ENCODE peak calls at places on chromosomes 1 and 21, in four cellular contexts. I is HL-60, F is GM12878, J is K562. U is an unnamed sample.

GRCh38 chr1:167442854-167443565 is 75.3 kb downstream of the CD247 start:
- DNase-seq in F (no peak), J (no peak), I (no peak), U (no peak)

GRCh38 chr21:41579692-41580091 is 71.7 kb upstream of the TMPRSS2 start:
- DNase-seq in I (no peak), J (no peak), F (no peak), U (no peak)

GRCh38 chr1:41713557-41714327 is 205.0 kb downstream of the HIVEP3 start:
- DNase-seq in J (no peak), I (no peak), F (no peak), U (no peak)

GRCh38 chr1:169060906-169061683 is 45.4 kb upstream of the ATP1B1 start:
- DNase-seq in I (peak), J (peak), F (no peak), U (no peak)

GRCh38 chr1:241817331-241817792 is 30.6 kb upstream of the EXO1 start:
- DNase-seq in F (no peak), I (no peak), J (no peak), U (no peak)

GRCh38 chr1:56816909-56817308 is 2.3 kb downstream of the FYB2 start:
- DNase-seq in F (no peak), I (no peak), J (no peak), U (no peak)

GRCh38 chr1:203592156-203592555 is 34.5 kb upstream of the ATP2B4 start:
- DNase-seq in J (no peak), I (no peak), F (no peak), U (no peak)

GRCh38 chr1:89692601-89693503 is 59.9 kb downstream of the LRRC8C start:
- DNase-seq in F (peak), I (peak), J (peak), U (no peak)

GRCh38 chr1:39625462-39626273 is 13.8 kb downstream of the HEYL start:
- DNase-seq in F (no peak), J (no peak), I (no peak), U (no peak)

GRCh38 chr1:108813326-108813725 is 43.6 kb downstream of the AKNAD1 start:
- DNase-seq in I (no peak), F (no peak), J (no peak), U (no peak)

GRCh38 chr1:8317647-8318360 is at the start of gene SLC45A1:
- DNase-seq in F (no peak), I (peak), J (peak), U (peak)

GRCh38 chr1:36322085-36322785 is 1.2 kb downstream of the EVA1B start:
- DNase-seq in J (no peak), F (no peak), I (no peak), U (no peak)

GRCh38 chr1:153509729-153510354 is 25.9 kb downstream of the S100A6 start:
- DNase-seq in F (no peak), J (peak), I (peak), U (no peak)

GRCh38 chr1:187390157-187390556 is 561.4 kb downstream of the PLA2G4A start:
- DNase-seq in J (no peak), F (no peak), I (no peak), U (no peak)
- TF ChIP-seq SPI1 in J (no peak), F (no peak), I (no peak), U (no peak)

GRCh38 chr1:212884592-212884991 is 26.5 kb downstream of the FLVCR1 start:
- DNase-seq in J (no peak), I (no peak), F (no peak), U (no peak)

GRCh38 chr1:212878418-212878817 is 20.3 kb downstream of the FLVCR1 start:
- DNase-seq in I (no peak), F (no peak), J (no peak), U (no peak)

DNA sequence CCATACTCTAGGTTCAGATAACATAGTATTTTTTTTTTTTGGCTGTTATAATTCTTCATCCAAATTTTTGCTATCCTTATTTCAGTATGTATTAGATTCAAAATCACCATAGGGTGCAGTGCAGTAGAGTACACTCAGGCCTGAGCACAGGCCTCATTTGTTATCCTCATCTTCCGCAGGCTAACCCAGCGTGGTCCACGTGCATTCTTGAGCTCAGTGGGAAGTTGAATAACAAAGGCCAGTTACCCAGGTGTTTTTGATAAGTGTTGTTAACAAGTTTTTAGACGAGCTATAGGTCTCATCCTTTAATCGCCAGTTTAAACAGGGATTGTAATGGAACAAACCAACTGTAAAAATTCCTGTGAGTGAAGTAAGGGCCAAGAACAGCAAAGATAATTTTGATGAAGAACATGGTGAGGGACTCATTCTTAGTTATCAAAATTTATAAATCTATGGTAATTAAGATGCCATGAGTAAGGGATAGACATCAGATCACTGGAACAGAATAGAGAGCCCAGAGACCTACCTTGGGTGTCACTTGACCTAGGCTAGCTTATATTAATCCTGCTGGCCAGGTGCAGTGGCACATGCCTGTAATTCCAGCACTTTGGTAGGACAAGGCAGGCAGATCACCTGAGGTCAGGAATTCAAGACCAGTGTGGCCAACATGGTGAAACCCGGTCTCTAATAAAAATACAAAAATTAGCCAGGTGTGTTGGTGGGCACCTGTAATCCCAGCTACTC is 22.0 kb downstream of the FLVCR1 start:
- DNase-seq in I (no peak), F (no peak), J (no peak), U (no peak)
- TF ChIP-seq SPI1 in I (no peak), F (no peak), J (no peak), U (no peak)

DNA sequence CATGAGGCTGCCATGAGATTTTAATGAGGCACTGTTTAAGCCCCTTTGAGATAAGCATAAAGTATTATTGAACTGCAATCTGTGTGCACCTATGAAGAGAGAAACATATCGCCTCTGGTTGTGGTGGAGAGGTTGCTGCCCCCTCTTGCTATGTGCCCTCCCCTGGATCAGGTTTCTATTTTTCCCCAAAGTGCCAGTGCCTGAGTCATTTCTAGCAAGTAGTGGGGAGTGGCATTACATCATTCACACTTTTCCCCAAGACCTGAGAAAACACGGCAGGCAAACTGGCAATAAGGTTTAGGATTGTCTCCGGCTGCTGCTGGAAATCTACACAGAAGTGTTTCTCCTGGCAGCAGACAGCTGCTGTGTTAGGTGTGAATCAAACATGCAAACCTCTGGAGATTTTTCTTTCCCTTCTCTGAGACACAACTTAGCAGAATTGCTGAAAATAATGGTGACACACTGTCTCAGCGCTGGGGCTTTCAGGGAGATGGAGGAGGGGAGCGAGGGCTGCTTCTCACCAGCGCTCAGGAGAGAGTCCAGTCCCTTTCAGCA is 13.6 kb upstream of the RGS16 start:
- DNase-seq in I (no peak), J (no peak), F (no peak), U (no peak)
- TF ChIP-seq SPI1 in I (no peak), J (no peak), F (no peak), U (no peak)

DNA sequence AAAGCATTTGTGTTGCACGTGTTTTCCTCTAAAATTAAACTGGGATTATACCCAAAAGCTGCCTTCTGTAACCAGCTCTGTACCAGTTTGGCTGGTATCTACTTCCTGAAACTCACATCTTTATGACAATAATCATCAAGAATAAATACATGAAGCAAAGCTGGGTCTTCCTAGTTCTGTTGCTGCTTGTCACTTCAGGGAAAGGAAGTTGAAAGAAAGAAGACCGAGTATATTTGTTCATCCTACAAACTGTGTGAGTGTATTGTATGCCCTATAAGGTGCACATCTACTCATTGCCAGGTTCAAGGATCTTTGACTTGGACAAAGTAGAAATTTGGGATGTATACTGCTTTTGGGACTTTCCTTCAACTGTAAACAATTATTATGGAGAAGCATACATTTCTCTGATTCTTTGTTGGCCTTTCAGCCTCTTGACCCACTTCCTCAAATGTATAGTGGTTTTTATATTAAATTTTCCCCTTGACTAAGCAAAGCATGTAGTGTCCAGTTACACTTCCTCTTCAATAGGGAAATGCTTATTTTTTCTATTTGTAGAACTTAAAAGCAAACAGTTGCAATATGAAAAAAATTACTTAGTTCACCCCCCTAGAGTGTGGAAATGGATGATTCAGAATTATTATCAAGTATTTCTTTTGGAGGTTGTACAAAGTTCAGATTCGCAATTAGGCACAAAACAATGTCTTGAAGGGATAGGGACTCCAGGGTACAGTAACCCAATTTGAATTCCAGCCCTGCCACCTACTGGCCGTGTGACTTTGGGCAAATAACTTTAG is 28.9 kb upstream of the IFNGR2 start:
- DNase-seq in I (peak), F (no peak), J (peak), U (no peak)
- TF ChIP-seq SPI1 in I (peak), F (peak), J (peak), U (peak)

DNA sequence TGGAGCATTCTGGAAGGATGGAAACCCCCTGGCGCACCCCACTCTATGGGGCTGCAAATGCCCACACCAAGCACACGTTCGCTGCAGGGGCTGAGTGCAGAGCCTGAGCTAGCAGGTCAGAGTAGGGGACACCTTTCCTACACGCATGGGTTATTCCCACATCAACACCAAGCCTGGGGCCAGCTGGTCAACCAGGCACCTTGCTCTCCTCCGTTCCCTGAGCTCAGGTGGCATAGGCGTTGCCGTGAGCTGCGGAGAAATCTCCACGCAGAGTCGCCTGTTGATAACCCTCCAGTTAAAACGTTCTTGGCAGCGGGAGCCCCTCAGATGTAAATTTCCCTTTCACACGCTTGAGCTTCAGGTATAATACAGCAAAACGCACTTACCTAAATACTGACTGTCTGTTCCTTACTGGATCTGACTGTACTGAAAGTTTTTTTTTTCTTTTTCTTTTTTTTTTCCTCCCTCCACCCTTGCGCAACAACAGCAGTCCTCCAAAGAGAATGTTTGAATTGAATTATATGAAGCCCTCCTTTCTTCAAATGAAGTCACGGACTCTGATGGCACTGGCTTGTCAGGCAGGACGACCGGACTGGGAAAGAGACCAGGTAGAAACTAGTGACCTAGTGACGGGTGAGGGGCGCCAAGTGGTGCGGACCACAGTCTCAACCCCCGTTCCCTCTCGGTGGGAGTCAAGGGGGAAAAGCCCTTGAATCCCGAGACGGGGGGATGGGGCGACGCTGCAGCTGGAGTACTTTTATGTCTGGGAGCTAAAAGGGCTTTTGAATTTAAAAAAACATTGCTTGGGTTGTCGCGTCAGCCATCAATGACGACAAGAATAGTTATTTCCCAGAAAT is 2.0 kb downstream of the BRINP3 start:
- DNase-seq in I (no peak), J (no peak), F (no peak), U (no peak)
- TF ChIP-seq SPI1 in I (no peak), J (no peak), F (no peak), U (no peak)

GRCh38 chr1:201436969-201437368 is 15.4 kb upstream of the TNNI1 start:
- DNase-seq in I (no peak), F (no peak), J (no peak), U (no peak)

GRCh38 chr1:201434266-201434665 is 12.7 kb upstream of the TNNI1 start:
- DNase-seq in J (no peak), F (no peak), I (no peak), U (no peak)

GRCh38 chr1:201432814-201433213 is 11.3 kb upstream of the TNNI1 start:
- DNase-seq in I (no peak), F (no peak), J (no peak), U (no peak)

GRCh38 chr1:201433609-201434008 is 12.1 kb upstream of the TNNI1 start:
- DNase-seq in J (no peak), I (no peak), F (no peak), U (no peak)

GRCh38 chr1:201436461-201436860 is 14.9 kb upstream of the TNNI1 start:
- DNase-seq in I (no peak), J (peak), F (no peak), U (no peak)
- TF ChIP-seq SPI1 in I (no peak), J (no peak), F (no peak), U (no peak)

GRCh38 chr21:10272216-10272615 is 249.2 kb upstream of the TPTE start:
- DNase-seq in F (no peak), J (no peak), I (no peak), U (no peak)
- TF ChIP-seq SPI1 in F (no peak), J (no peak), I (no peak), U (no peak)

GRCh38 chr1:228000416-228000815 is 6.4 kb upstream of the WNT3A start:
- DNase-seq in F (no peak), I (no peak), J (no peak), U (no peak)
- TF ChIP-seq SPI1 in F (no peak), I (no peak), J (no peak), U (no peak)

DNA sequence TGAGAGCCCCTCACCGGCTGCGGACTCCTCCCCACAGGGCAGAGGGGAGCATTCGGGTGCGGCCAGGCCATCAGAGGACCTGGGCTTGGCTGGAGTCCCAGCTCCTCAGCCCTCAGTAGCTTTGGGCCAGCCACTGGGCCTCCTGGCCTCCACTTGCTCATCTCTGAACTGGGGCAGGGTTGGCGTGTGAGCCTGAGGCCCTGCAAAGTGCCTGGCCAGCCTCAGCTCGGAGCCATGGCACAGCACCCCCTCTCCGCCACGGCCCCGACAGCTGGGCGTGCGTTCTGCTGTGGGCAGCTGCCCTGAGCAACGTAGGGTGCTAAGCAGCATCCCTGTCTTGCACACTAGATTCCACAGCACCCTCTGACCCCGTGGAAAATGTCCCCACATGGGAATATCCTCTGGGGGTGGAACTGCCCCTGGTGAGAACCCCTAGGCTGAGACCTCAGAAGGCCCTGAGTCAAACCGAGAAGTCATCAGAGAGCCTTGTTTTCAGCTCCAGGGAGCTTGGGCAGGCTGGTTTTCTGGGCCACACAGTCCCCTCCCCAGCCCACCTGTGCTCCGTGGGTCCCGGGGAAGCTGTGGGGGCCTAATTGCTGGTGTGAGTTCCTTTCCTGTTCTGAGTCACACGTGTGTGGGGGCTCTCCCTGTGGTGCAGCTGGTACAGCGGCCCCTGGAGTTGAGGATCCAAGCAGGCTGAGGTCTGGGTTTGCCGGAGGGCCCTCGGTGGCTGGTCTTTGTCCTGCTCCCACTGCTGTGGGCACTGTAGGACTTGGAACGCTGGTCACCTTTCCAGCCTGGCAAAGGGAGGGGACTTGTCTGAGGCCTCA is 24.5 kb downstream of the TP73 start:
- DNase-seq in I (peak), F (peak), J (no peak), U (peak)
- TF ChIP-seq SPI1 in I (no peak), F (peak), J (no peak), U (peak)

U was measured in GM12891.